ENCODE peak calls at places on chromosomes 3 and 15, in eight cellular contexts. One of them, this sample, is unnamed.
A peak's percentile ranks its signal among the peaks of the same experiment; 100 is the strongest.

GRCh38 chr15:63514533-63514943 is 10.1 kb downstream of the USP3 start:
- DNase-seq in occipital lobe: no peak
- DNase-seq in RWPE1: peak; percentile 68
- DNase-seq in NCI-H1092: no peak
- DNase-seq in HT1080: peak; percentile 60
- DNase-seq in GM06990: no peak
- DNase-seq in CD8-positive, alpha-beta T cell: no peak
- DNase-seq in T-helper 17 cell: no peak
- DNase-seq in this sample: no peak

GRCh38 chr3:58034738-58035511 is 26.7 kb downstream of the FLNB start:
- DNase-seq in occipital lobe: no peak
- DNase-seq in RWPE1: no peak
- DNase-seq in NCI-H1092: no peak
- DNase-seq in HT1080: no peak
- DNase-seq in GM06990: peak; percentile 70
- DNase-seq in CD8-positive, alpha-beta T cell: peak; percentile 70
- DNase-seq in T-helper 17 cell: peak; percentile 10
- DNase-seq in this sample: no peak

GRCh38 chr3:147413712-147414325 is 4.7 kb downstream of the ZIC1 start:
- DNase-seq in occipital lobe: no peak
- DNase-seq in RWPE1: no peak
- DNase-seq in NCI-H1092: no peak
- DNase-seq in HT1080: no peak
- DNase-seq in GM06990: no peak
- DNase-seq in CD8-positive, alpha-beta T cell: no peak
- DNase-seq in T-helper 17 cell: no peak
- DNase-seq in this sample: no peak

GRCh38 chr3:117170112-117170511 is 460.5 kb downstream of the TUSC7 start:
- DNase-seq in occipital lobe: no peak
- DNase-seq in RWPE1: no peak
- DNase-seq in NCI-H1092: no peak
- DNase-seq in HT1080: no peak
- DNase-seq in GM06990: no peak
- DNase-seq in CD8-positive, alpha-beta T cell: no peak
- DNase-seq in T-helper 17 cell: no peak
- DNase-seq in this sample: no peak

GRCh38 chr3:59313365-59313764 is 263.5 kb upstream of the CFAP20DC start:
- DNase-seq in occipital lobe: no peak
- DNase-seq in RWPE1: no peak
- DNase-seq in NCI-H1092: peak; percentile 34
- DNase-seq in HT1080: peak; percentile 28
- DNase-seq in GM06990: peak; percentile 52
- DNase-seq in CD8-positive, alpha-beta T cell: peak; percentile 25
- DNase-seq in T-helper 17 cell: no peak
- DNase-seq in this sample: no peak

GRCh38 chr3:77414881-77415280 is 375.0 kb downstream of the ROBO2 start:
- DNase-seq in occipital lobe: no peak
- DNase-seq in RWPE1: no peak
- DNase-seq in NCI-H1092: no peak
- DNase-seq in HT1080: no peak
- DNase-seq in GM06990: no peak
- DNase-seq in CD8-positive, alpha-beta T cell: no peak
- DNase-seq in T-helper 17 cell: no peak
- DNase-seq in this sample: no peak

GRCh38 chr3:176995946-176996345 is 201.3 kb downstream of the TBL1XR1 start:
- DNase-seq in occipital lobe: no peak
- DNase-seq in RWPE1: no peak
- DNase-seq in NCI-H1092: no peak
- DNase-seq in HT1080: no peak
- DNase-seq in GM06990: no peak
- DNase-seq in CD8-positive, alpha-beta T cell: no peak
- DNase-seq in T-helper 17 cell: no peak
- DNase-seq in this sample: no peak

GRCh38 chr15:77143191-77143590 is 72.3 kb upstream of the TSPAN3 start:
- DNase-seq in occipital lobe: no peak
- DNase-seq in RWPE1: no peak
- DNase-seq in NCI-H1092: no peak
- DNase-seq in HT1080: no peak
- DNase-seq in GM06990: no peak
- DNase-seq in CD8-positive, alpha-beta T cell: no peak
- DNase-seq in T-helper 17 cell: no peak
- DNase-seq in this sample: no peak

GRCh38 chr3:144107923-144108322 is 136.3 kb downstream of the DIPK2A start:
- DNase-seq in occipital lobe: no peak
- DNase-seq in RWPE1: no peak
- DNase-seq in NCI-H1092: no peak
- DNase-seq in HT1080: no peak
- DNase-seq in GM06990: no peak
- DNase-seq in CD8-positive, alpha-beta T cell: no peak
- DNase-seq in T-helper 17 cell: no peak
- DNase-seq in this sample: no peak

GRCh38 chr15:65731926-65732325 is 60.2 kb downstream of the DENND4A start:
- DNase-seq in occipital lobe: no peak
- DNase-seq in RWPE1: no peak
- DNase-seq in NCI-H1092: no peak
- DNase-seq in HT1080: no peak
- DNase-seq in GM06990: no peak
- DNase-seq in CD8-positive, alpha-beta T cell: no peak
- DNase-seq in T-helper 17 cell: no peak
- DNase-seq in this sample: no peak

GRCh38 chr15:76056931-76057330 is 2.9 kb upstream of the TMEM266 start:
- DNase-seq in occipital lobe: no peak
- DNase-seq in RWPE1: peak; percentile 68
- DNase-seq in NCI-H1092: no peak
- DNase-seq in HT1080: no peak
- DNase-seq in GM06990: peak; percentile 67
- DNase-seq in CD8-positive, alpha-beta T cell: no peak
- DNase-seq in T-helper 17 cell: no peak
- DNase-seq in this sample: no peak

GRCh38 chr3:150763841-150764483 is 993 bp upstream of the SIAH2 start:
- DNase-seq in occipital lobe: peak; percentile 59
- DNase-seq in RWPE1: peak; percentile 55
- DNase-seq in NCI-H1092: peak; percentile 6
- DNase-seq in HT1080: peak; percentile 77
- DNase-seq in GM06990: no peak
- DNase-seq in CD8-positive, alpha-beta T cell: no peak
- DNase-seq in T-helper 17 cell: no peak
- DNase-seq in this sample: no peak

GRCh38 chr3:56303508-56303907 is 164.8 kb downstream of the ERC2 start:
- DNase-seq in occipital lobe: no peak
- DNase-seq in RWPE1: no peak
- DNase-seq in NCI-H1092: no peak
- DNase-seq in HT1080: peak; percentile 21
- DNase-seq in GM06990: peak; percentile 26
- DNase-seq in CD8-positive, alpha-beta T cell: no peak
- DNase-seq in T-helper 17 cell: no peak
- DNase-seq in this sample: no peak

GRCh38 chr3:50617096-50617791 is at the start of gene MAPKAPK3:
- DNase-seq in occipital lobe: no peak
- DNase-seq in RWPE1: no peak
- DNase-seq in NCI-H1092: no peak
- DNase-seq in HT1080: no peak
- DNase-seq in GM06990: no peak
- DNase-seq in CD8-positive, alpha-beta T cell: peak; percentile 48
- DNase-seq in T-helper 17 cell: no peak
- DNase-seq in this sample: no peak

GRCh38 chr15:64813075-64813474 is 12.4 kb downstream of the PIF1 start:
- DNase-seq in occipital lobe: no peak
- DNase-seq in RWPE1: no peak
- DNase-seq in NCI-H1092: no peak
- DNase-seq in HT1080: peak; percentile 17
- DNase-seq in GM06990: no peak
- DNase-seq in CD8-positive, alpha-beta T cell: no peak
- DNase-seq in T-helper 17 cell: no peak
- DNase-seq in this sample: no peak

GRCh38 chr3:48280883-48281282 is 40.0 kb downstream of the ZNF589 start:
- DNase-seq in occipital lobe: no peak
- DNase-seq in RWPE1: no peak
- DNase-seq in NCI-H1092: no peak
- DNase-seq in HT1080: no peak
- DNase-seq in GM06990: no peak
- DNase-seq in CD8-positive, alpha-beta T cell: no peak
- DNase-seq in T-helper 17 cell: no peak
- DNase-seq in this sample: no peak

GRCh38 chr15:40330368-40330836 is 6.9 kb downstream of the INAFM2 start:
- DNase-seq in occipital lobe: no peak
- DNase-seq in RWPE1: no peak
- DNase-seq in NCI-H1092: peak; percentile 45
- DNase-seq in HT1080: no peak
- DNase-seq in GM06990: no peak
- DNase-seq in CD8-positive, alpha-beta T cell: no peak
- DNase-seq in T-helper 17 cell: no peak
- DNase-seq in this sample: no peak

GRCh38 chr3:183927059-183927458 is 42.4 kb upstream of the PARL start:
- DNase-seq in occipital lobe: no peak
- DNase-seq in RWPE1: no peak
- DNase-seq in NCI-H1092: no peak
- DNase-seq in HT1080: no peak
- DNase-seq in GM06990: no peak
- DNase-seq in CD8-positive, alpha-beta T cell: no peak
- DNase-seq in T-helper 17 cell: no peak
- DNase-seq in this sample: no peak

GRCh38 chr3:151283907-151284461 is 5.6 kb upstream of the P2RY14 start:
- DNase-seq in occipital lobe: no peak
- DNase-seq in RWPE1: no peak
- DNase-seq in NCI-H1092: no peak
- DNase-seq in HT1080: peak; percentile 54
- DNase-seq in GM06990: no peak
- DNase-seq in CD8-positive, alpha-beta T cell: no peak
- DNase-seq in T-helper 17 cell: no peak
- DNase-seq in this sample: no peak

GRCh38 chr15:55588818-55589122 is 625 bp upstream of the PYGO1 start:
- DNase-seq in occipital lobe: no peak
- DNase-seq in RWPE1: no peak
- DNase-seq in NCI-H1092: no peak
- DNase-seq in HT1080: no peak
- DNase-seq in GM06990: no peak
- DNase-seq in CD8-positive, alpha-beta T cell: no peak
- DNase-seq in T-helper 17 cell: no peak
- DNase-seq in this sample: no peak

GRCh38 chr3:172355836-172356235 is 92.4 kb downstream of the GHSR start:
- DNase-seq in occipital lobe: no peak
- DNase-seq in RWPE1: peak; percentile 44
- DNase-seq in NCI-H1092: no peak
- DNase-seq in HT1080: peak; percentile 93
- DNase-seq in GM06990: no peak
- DNase-seq in CD8-positive, alpha-beta T cell: no peak
- DNase-seq in T-helper 17 cell: no peak
- DNase-seq in this sample: peak; percentile 57

GRCh38 chr3:127234784-127235183 is 41.9 kb downstream of the PRR23E start:
- DNase-seq in occipital lobe: no peak
- DNase-seq in RWPE1: no peak
- DNase-seq in NCI-H1092: no peak
- DNase-seq in HT1080: no peak
- DNase-seq in GM06990: no peak
- DNase-seq in CD8-positive, alpha-beta T cell: no peak
- DNase-seq in T-helper 17 cell: no peak
- DNase-seq in this sample: no peak

GRCh38 chr3:111373861-111374260 is 168.1 kb upstream of the CD96 start:
- DNase-seq in occipital lobe: no peak
- DNase-seq in RWPE1: no peak
- DNase-seq in NCI-H1092: no peak
- DNase-seq in HT1080: peak; percentile 74
- DNase-seq in GM06990: no peak
- DNase-seq in CD8-positive, alpha-beta T cell: no peak
- DNase-seq in T-helper 17 cell: no peak
- DNase-seq in this sample: no peak

GRCh38 chr3:59245879-59246501 is 196.2 kb upstream of the CFAP20DC start:
- DNase-seq in occipital lobe: no peak
- DNase-seq in RWPE1: no peak
- DNase-seq in NCI-H1092: no peak
- DNase-seq in HT1080: peak; percentile 89
- DNase-seq in GM06990: no peak
- DNase-seq in CD8-positive, alpha-beta T cell: no peak
- DNase-seq in T-helper 17 cell: no peak
- DNase-seq in this sample: no peak

GRCh38 chr15:73125219-73125618 is 73.0 kb downstream of the NEO1 start:
- DNase-seq in occipital lobe: no peak
- DNase-seq in RWPE1: no peak
- DNase-seq in NCI-H1092: no peak
- DNase-seq in HT1080: no peak
- DNase-seq in GM06990: no peak
- DNase-seq in CD8-positive, alpha-beta T cell: no peak
- DNase-seq in T-helper 17 cell: no peak
- DNase-seq in this sample: no peak